ENCODE peak calls at places on chromosomes 13 and 19, in eight cellular contexts. R is mesothelial cell of epicardium, T is BJ, M is thyroid gland, X is esophagus squamous epithelium, V is dorsolateral prefrontal cortex, Y is cardiac muscle cell, O is cardiac fibroblast. G is an unnamed sample.

GRCh38 chr19:10858204-10858828 is 10.1 kb downstream of the C19orf38 start:
- DNase-seq in R (no peak), T (no peak), M (no peak), X (no peak), V (no peak), Y (peak), O (peak), G (no peak)

GRCh38 chr19:37855098-37855497 is 51.3 kb downstream of the WDR87 start:
- DNase-seq in R (no peak), T (no peak), M (peak), X (no peak), V (peak), Y (no peak), O (peak), G (peak)

GRCh38 chr13:40550130-40550529 is 116.3 kb downstream of the FOXO1 start:
- DNase-seq in R (no peak), T (no peak), M (no peak), X (no peak), V (no peak), Y (no peak), O (peak), G (no peak)

GRCh38 chr19:1624458-1624857 is 19.2 kb upstream of the UQCR11 start:
- DNase-seq in R (no peak), T (no peak), M (peak), X (no peak), V (no peak), Y (peak), O (peak), G (peak)

GRCh38 chr19:49475995-49476880 is 2.2 kb downstream of the FLT3LG start:
- DNase-seq in R (peak), T (no peak), M (peak), X (no peak), V (no peak), Y (peak), O (no peak), G (no peak)

GRCh38 chr13:37995052-37995451 is 125.5 kb upstream of the TRPC4 start:
- DNase-seq in R (no peak), T (peak), M (no peak), X (no peak), V (no peak), Y (no peak), O (peak), G (no peak)

GRCh38 chr13:51802601-51803000 is 1.4 kb downstream of the DHRS12 start:
- DNase-seq in R (no peak), T (no peak), M (peak), X (no peak), V (no peak), Y (no peak), O (no peak), G (no peak)

GRCh38 chr19:17004386-17004785 is 22.2 kb downstream of the CPAMD8 start:
- DNase-seq in R (no peak), T (no peak), M (no peak), X (no peak), V (no peak), Y (no peak), O (no peak), G (no peak)

GRCh38 chr13:90793261-90793785 is 554.2 kb upstream of the MIR17HG start:
- DNase-seq in R (no peak), T (no peak), M (no peak), X (no peak), V (no peak), Y (no peak), O (no peak), G (no peak)

GRCh38 chr13:41782086-41782485 is 178.8 kb downstream of the VWA8 start:
- DNase-seq in R (no peak), T (no peak), M (no peak), X (no peak), V (no peak), Y (peak), O (no peak), G (no peak)

GRCh38 chr19:13401388-13401787 is 104.9 kb downstream of the CACNA1A start:
- DNase-seq in R (no peak), T (no peak), M (no peak), X (no peak), V (no peak), Y (no peak), O (peak), G (no peak)

GRCh38 chr19:2034729-2035589 is 16.1 kb downstream of the MKNK2 start:
- DNase-seq in R (no peak), T (no peak), M (peak), X (no peak), V (no peak), Y (peak), O (peak), G (peak)

GRCh38 chr19:40139533-40140287 is 49.0 kb upstream of the ZNF780A start:
- DNase-seq in R (no peak), T (peak), M (peak), X (no peak), V (no peak), Y (peak), O (peak), G (no peak)

GRCh38 chr13:51396352-51396751 is 56.5 kb downstream of the INTS6 start:
- DNase-seq in R (no peak), T (peak), M (no peak), X (no peak), V (no peak), Y (no peak), O (peak), G (no peak)

GRCh38 chr13:59494151-59494550 is 669.6 kb downstream of the DIAPH3 start:
- DNase-seq in R (no peak), T (no peak), M (no peak), X (no peak), V (no peak), Y (no peak), O (no peak), G (no peak)

GRCh38 chr19:19514215-19514633 is 1.1 kb downstream of the TSSK6 start:
- DNase-seq in R (no peak), T (no peak), M (peak), X (no peak), V (peak), Y (no peak), O (peak), G (no peak)

GRCh38 chr19:1324792-1325567 is 39.3 kb downstream of the EFNA2 start:
- DNase-seq in R (no peak), T (peak), M (peak), X (no peak), V (peak), Y (peak), O (peak), G (no peak)

GRCh38 chr13:97125051-97125809 is 96.9 kb upstream of the MBNL2 start:
- DNase-seq in R (no peak), T (no peak), M (peak), X (no peak), V (no peak), Y (peak), O (peak), G (no peak)

GRCh38 chr13:94710881-94711560 is 1.3 kb downstream of the SOX21 start:
- DNase-seq in R (no peak), T (no peak), M (no peak), X (no peak), V (peak), Y (no peak), O (no peak), G (no peak)
- TF ChIP-seq CTCF in R (no peak), T (no peak), M (no peak), X (peak), V (peak), Y (no peak), O (no peak), G (no peak)

DNA sequence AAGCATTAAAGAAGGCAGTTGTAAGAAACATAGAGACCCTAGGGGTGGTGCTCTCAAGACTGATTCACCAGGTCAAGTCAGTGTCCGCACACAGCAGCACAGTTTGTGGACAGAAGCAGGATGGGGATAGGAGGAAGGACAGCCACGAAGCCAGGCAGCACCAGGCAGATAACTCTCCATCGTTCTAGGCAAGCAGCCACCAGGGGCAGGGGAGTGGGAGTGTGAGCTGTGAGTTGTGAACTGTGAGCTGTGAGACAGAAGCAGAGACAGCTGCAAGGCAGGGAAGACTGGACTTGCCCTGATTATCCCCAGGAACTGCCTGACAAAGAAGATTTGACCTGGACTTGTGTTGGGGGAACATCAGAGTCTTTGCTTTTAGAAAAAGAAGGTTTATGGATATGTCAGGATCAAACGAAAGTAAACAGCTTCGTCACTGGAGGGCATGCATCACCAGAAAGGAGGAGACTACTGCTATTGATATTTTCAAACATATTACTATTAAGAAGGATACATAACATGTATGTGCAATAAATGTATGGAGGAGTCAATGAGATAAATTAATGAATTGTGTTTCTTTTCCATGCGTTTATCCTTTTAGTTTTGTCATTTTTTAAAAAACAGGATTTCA is 286.1 kb downstream of the IRS2 start:
- DNase-seq in R (no peak), T (no peak), M (no peak), X (no peak), V (peak), Y (peak), O (peak), G (no peak)
- TF ChIP-seq CTCF in R (no peak), T (no peak), M (no peak), X (no peak), V (no peak), Y (no peak), O (no peak), G (no peak)

DNA sequence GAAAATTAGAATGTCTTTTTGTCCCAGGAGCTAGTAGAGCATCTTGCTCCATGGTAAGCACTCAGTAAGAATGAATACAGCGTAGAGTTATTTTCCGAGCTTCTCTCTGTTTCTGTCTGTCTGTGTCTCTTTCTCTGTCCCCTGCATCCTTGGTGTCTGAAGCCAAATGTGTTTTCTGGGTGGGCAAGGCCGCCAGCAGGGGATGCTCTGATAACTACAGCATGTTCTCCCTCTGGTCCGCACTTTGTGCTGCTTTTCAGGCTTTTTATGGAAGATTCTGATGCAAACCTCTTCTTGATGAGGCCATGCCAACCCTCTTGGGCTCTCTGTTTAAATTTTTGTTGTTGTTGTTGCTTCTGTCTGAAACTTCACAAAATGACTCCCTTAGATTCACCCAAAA is 142.8 kb upstream of the UBL3 start:
- DNase-seq in R (no peak), T (no peak), M (no peak), X (no peak), V (no peak), Y (no peak), O (no peak), G (no peak)
- TF ChIP-seq CTCF in R (no peak), T (no peak), M (no peak), X (no peak), V (no peak), Y (no peak), O (no peak), G (no peak)

GRCh38 chr19:18435848-18436631 is 1.9 kb downstream of the ISYNA1 start:
- DNase-seq in R (no peak), T (no peak), M (no peak), X (no peak), V (no peak), Y (no peak), O (no peak), G (no peak)

GRCh38 chr19:18438331-18439024 is 545 bp upstream of the ISYNA1 start:
- DNase-seq in R (peak), T (no peak), M (no peak), X (no peak), V (no peak), Y (peak), O (no peak), G (no peak)

GRCh38 chr19:18437481-18438330 is at the start of gene ISYNA1:
- DNase-seq in R (no peak), T (no peak), M (peak), X (no peak), V (no peak), Y (peak), O (peak), G (no peak)

GRCh38 chr19:18435185-18435841 is 2.6 kb downstream of the ISYNA1 start:
- DNase-seq in R (no peak), T (no peak), M (no peak), X (no peak), V (no peak), Y (no peak), O (no peak), G (no peak)

GRCh38 chr19:18436651-18437478 is 1.1 kb downstream of the ISYNA1 start:
- DNase-seq in R (peak), T (no peak), M (peak), X (no peak), V (no peak), Y (peak), O (peak), G (peak)
- TF ChIP-seq CTCF in R (no peak), T (peak), M (no peak), X (no peak), V (no peak), Y (no peak), O (no peak), G (no peak)

DNA sequence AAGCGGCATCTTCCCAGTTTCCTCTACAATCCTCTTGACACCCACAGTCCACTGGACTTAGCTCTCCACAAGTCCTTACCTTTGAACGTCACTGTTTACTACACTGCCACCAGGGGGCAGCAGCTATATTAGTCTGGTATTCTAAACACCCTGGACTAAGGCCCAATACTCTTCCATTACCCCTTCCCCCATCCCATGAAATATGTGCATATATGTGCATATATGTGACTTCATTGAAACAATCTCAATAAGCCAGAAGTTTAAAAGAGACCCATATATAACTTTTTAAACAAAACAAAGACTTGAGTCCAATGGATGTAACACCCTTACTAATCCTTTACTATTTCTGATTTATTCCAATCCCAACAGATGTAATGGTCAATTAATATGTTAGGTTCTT is 15.5 kb downstream of the GGACT start:
- DNase-seq in R (no peak), T (no peak), M (peak), X (peak), V (peak), Y (peak), O (peak), G (peak)
- TF ChIP-seq CTCF in R (peak), T (peak), M (peak), X (peak), V (peak), Y (peak), O (peak), G (peak)